ENCODE peak calls at places on chromosomes 1 and 21, in six cellular contexts. F is iris pigment epithelial cell; Z is posterior vena cava; A is small intestine; K is effector memory CD8-positive, alpha-beta T cell; N is T1000. B is an unnamed sample.
A peak's percentile ranks its signal among the peaks of the same experiment; 100 is the strongest.

GRCh38 chr1:37305841-37306240 is 168.5 kb upstream of the ZC3H12A start:
- DNase-seq in F (no peak), Z (peak; percentile 58), A (no peak), K (no peak), N (no peak), B (no peak)

GRCh38 chr1:201724760-201725105 is 104.2 kb upstream of the IPO9 start:
- DNase-seq in F (no peak), Z (no peak), A (no peak), K (no peak), N (no peak), B (no peak)

GRCh38 chr1:233233508-233234040 is 62.0 kb downstream of the PCNX2 start:
- DNase-seq in F (no peak), Z (no peak), A (no peak), K (no peak), N (no peak), B (no peak)

GRCh38 chr1:34163792-34164509 is 1.1 kb downstream of the CSMD2 start:
- DNase-seq in F (peak; percentile 8), Z (no peak), A (no peak), K (no peak), N (no peak), B (no peak)

GRCh38 chr1:86104606-86105532 is 51.7 kb downstream of the COL24A1 start:
- DNase-seq in F (no peak), Z (no peak), A (no peak), K (no peak), N (no peak), B (no peak)

GRCh38 chr1:18149113-18149641 is 41.6 kb downstream of the IGSF21 start:
- DNase-seq in F (no peak), Z (no peak), A (no peak), K (no peak), N (no peak), B (no peak)

GRCh38 chr1:65581120-65581519 is 160.7 kb downstream of the LEPR start:
- DNase-seq in F (peak; percentile 23), Z (no peak), A (no peak), K (no peak), N (no peak), B (peak; percentile 6)

GRCh38 chr1:170168263-170168662 is 22.5 kb downstream of the NTMT2 start:
- DNase-seq in F (peak; percentile 63), Z (no peak), A (peak; percentile 21), K (no peak), N (no peak), B (peak; percentile 48)

GRCh38 chr1:97332716-97333115 is 588.1 kb downstream of the DPYD start:
- DNase-seq in F (peak; percentile 89), Z (no peak), A (no peak), K (no peak), N (no peak), B (no peak)

GRCh38 chr1:201504799-201505504 is 2.0 kb downstream of the CSRP1 start:
- DNase-seq in F (no peak), Z (no peak), A (no peak), K (no peak), N (no peak), B (no peak)

GRCh38 chr1:109814993-109815786 is 51.5 kb upstream of the EPS8L3 start:
- DNase-seq in F (no peak), Z (no peak), A (no peak), K (no peak), N (no peak), B (no peak)

GRCh38 chr21:27258756-27259429 is 292.0 kb upstream of the ADAMTS5 start:
- DNase-seq in F (no peak), Z (no peak), A (no peak), K (no peak), N (no peak), B (no peak)

GRCh38 chr1:111227434-111227833 is at the start of gene CHI3L2:
- DNase-seq in F (peak; percentile 63), Z (no peak), A (no peak), K (no peak), N (no peak), B (peak; percentile 92)

GRCh38 chr1:197868751-197869501 is 33.5 kb upstream of the C1orf53 start:
- DNase-seq in F (peak; percentile 72), Z (no peak), A (peak; percentile 82), K (peak; percentile 34), N (no peak), B (peak; percentile 86)

GRCh38 chr1:207691814-207692213 is 46.9 kb downstream of the CR1L start:
- DNase-seq in F (no peak), Z (no peak), A (no peak), K (no peak), N (no peak), B (no peak)

GRCh38 chr21:28781602-28782274 is 210.9 kb downstream of the LTN1 start:
- DNase-seq in F (peak; percentile 58), Z (no peak), A (peak; percentile 9), K (no peak), N (no peak), B (peak; percentile 43)

GRCh38 chr1:66893712-66894111 is 30.9 kb downstream of the DNAI4 start:
- DNase-seq in F (no peak), Z (no peak), A (no peak), K (no peak), N (no peak), B (no peak)

GRCh38 chr1:28518745-28519341 is 13.0 kb downstream of the RCC1 start:
- DNase-seq in F (no peak), Z (no peak), A (peak; percentile 49), K (peak; percentile 25), N (no peak), B (peak; percentile 47)

GRCh38 chr1:29811727-29812396 is 575.5 kb downstream of the PTPRU start:
- DNase-seq in F (no peak), Z (peak; percentile 52), A (no peak), K (no peak), N (no peak), B (no peak)

GRCh38 chr21:32771134-32771523 is 426 bp downstream of the PAXBP1 start:
- DNase-seq in F (peak; percentile 71), Z (peak; percentile 91), A (peak; percentile 56), K (no peak), N (no peak), B (peak; percentile 61)

GRCh38 chr1:114339379-114339778 is 171.6 kb downstream of the TRIM33 start:
- DNase-seq in F (no peak), Z (no peak), A (no peak), K (no peak), N (no peak), B (no peak)